ENCODE peak calls at places on chromosomes 2 and 18, in seven cellular contexts. A, C, E, W, R, B and F are unnamed samples.

GRCh38 chr2:106575955-106576354 is 88.8 kb downstream of the CD8B2 start:
- DNase-seq in R (no peak), C (no peak), E (no peak), W (no peak), B (no peak), A (no peak), F (no peak)

GRCh38 chr2:200026838-200027237 is 71.5 kb downstream of the MAIP1 start:
- DNase-seq in R (no peak), W (no peak), A (no peak), C (no peak), B (no peak), E (no peak), F (no peak)

GRCh38 chr2:63059434-63060078 is 8.9 kb downstream of the OTX1 start:
- DNase-seq in B (no peak), W (no peak), C (peak; percentile 25), E (no peak), A (no peak), R (peak; percentile 37), F (no peak)

GRCh38 chr2:207133862-207134519 is 31.8 kb downstream of the KLF7 start:
- DNase-seq in A (no peak), R (no peak), W (no peak), C (no peak), E (peak; percentile 68), B (no peak), F (no peak)

GRCh38 chr18:10715791-10716190 is 190.0 kb downstream of the NAPG start:
- DNase-seq in E (no peak), R (peak; percentile 46), A (no peak), W (no peak), B (no peak), C (no peak), F (no peak)

GRCh38 chr18:14089781-14090180 is 42.5 kb downstream of the ZNF519 start:
- DNase-seq in B (no peak), W (no peak), A (no peak), C (no peak), R (no peak), E (no peak), F (no peak)

GRCh38 chr2:120546865-120547390 is 188.7 kb upstream of the GLI2 start:
- DNase-seq in C (no peak), E (no peak), B (no peak), A (no peak), R (no peak), W (no peak), F (no peak)

GRCh38 chr2:228688007-228688645 is 506.6 kb upstream of the SPHKAP start:
- DNase-seq in B (no peak), R (no peak), C (no peak), W (no peak), E (no peak), A (no peak), F (no peak)

GRCh38 chr18:48956378-48956777 is 5.6 kb upstream of the SMAD7 start:
- DNase-seq in A (no peak), C (no peak), W (no peak), R (no peak), E (no peak), B (no peak), F (no peak)

GRCh38 chr2:38176619-38177021 is 100.7 kb upstream of the CYP1B1 start:
- DNase-seq in B (no peak), A (no peak), C (no peak), E (no peak), W (no peak), R (no peak), F (no peak)

GRCh38 chr2:167293172-167293781 is 405.0 kb downstream of the XIRP2 start:
- DNase-seq in C (peak; percentile 23), R (peak; percentile 14), E (no peak), B (no peak), W (no peak), A (peak; percentile 38), F (no peak)

GRCh38 chr2:14650066-14650465 is 17.5 kb downstream of the LRATD1 start:
- DNase-seq in W (no peak), E (no peak), B (no peak), R (no peak), A (no peak), C (no peak), F (no peak)

GRCh38 chr2:118386636-118387302 is 298.5 kb downstream of the INSIG2 start:
- DNase-seq in B (no peak), W (no peak), A (no peak), E (no peak), C (no peak), R (no peak), F (no peak)

GRCh38 chr2:181036848-181037603 is 56.6 kb downstream of the UBE2E3 start:
- DNase-seq in E (no peak), C (no peak), A (no peak), B (no peak), R (no peak), W (no peak), F (no peak)

GRCh38 chr18:40878371-40878770 is 1076.7 kb upstream of the PIK3C3 start:
- DNase-seq in B (no peak), R (no peak), C (no peak), W (no peak), A (no peak), E (no peak), F (no peak)

GRCh38 chr2:188399159-188399558 is 107.5 kb downstream of the GULP1 start:
- DNase-seq in E (no peak), B (no peak), C (no peak), A (no peak), W (no peak), R (peak; percentile 28), F (no peak)

GRCh38 chr18:79334496-79335233 is 61.1 kb upstream of the NFATC1 start:
- DNase-seq in B (no peak), R (no peak), C (no peak), W (no peak), A (no peak), E (no peak), F (no peak)

GRCh38 chr2:217915706-217916105 is 87.1 kb downstream of the TNS1 start:
- DNase-seq in W (no peak), R (no peak), A (no peak), E (no peak), B (no peak), C (no peak), F (no peak)

GRCh38 chr18:48540329-48541025 is 1.6 kb downstream of the CTIF start:
- DNase-seq in C (peak; percentile 50), E (no peak), R (peak; percentile 73), W (peak; percentile 30), B (peak; percentile 16), A (peak; percentile 64), F (peak; percentile 46)

GRCh38 chr2:42770288-42771131 is 6.6 kb upstream of the OXER1 start:
- DNase-seq in R (peak; percentile 35), A (no peak), C (peak; percentile 25), E (no peak), W (no peak), B (no peak), F (no peak)

GRCh38 chr2:239779592-239779983 is 245.6 kb downstream of the NDUFA10 start:
- DNase-seq in R (no peak), C (no peak), A (no peak), E (no peak), B (no peak), W (no peak), F (no peak)

GRCh38 chr2:158060862-158061435 is 40.7 kb upstream of the UPP2 start:
- DNase-seq in E (no peak), B (no peak), A (no peak), W (no peak), C (no peak), R (no peak), F (no peak)

GRCh38 chr2:80299672-80300071 is 4.9 kb downstream of the LRRTM1 start:
- DNase-seq in A (no peak), E (no peak), R (no peak), C (no peak), B (no peak), W (no peak), F (no peak)